ENCODE peak calls at places on chromosome 21, in eight cellular contexts. D is fibroblast of the aortic adventitia, B is AG04450, Q is BJ, R is osteoblast, I is pancreas, T is heart right ventricle, H is cardiac muscle cell. J is an unnamed sample.

GRCh38 chr21:31576428-31576827 is 83.1 kb upstream of the SOD1 start:
- DNase-seq in Q (no peak), R (no peak), D (no peak), T (no peak), H (no peak), B (no peak), I (no peak), J (no peak)

GRCh38 chr21:35025206-35026152 is 23.6 kb downstream of the RUNX1 start:
- DNase-seq in B (no peak), I (no peak), Q (no peak), R (no peak), H (no peak), D (no peak), T (no peak), J (no peak)

GRCh38 chr21:8990326-8991087 is 1530.9 kb upstream of the TPTE start:
- DNase-seq in H (no peak), T (no peak), R (peak), Q (no peak), D (no peak), B (no peak), I (no peak), J (no peak)

GRCh38 chr21:35360870-35361570 is 311.9 kb upstream of the RUNX1 start:
- DNase-seq in B (no peak), T (no peak), D (no peak), I (no peak), R (no peak), H (no peak), Q (no peak), J (no peak)

GRCh38 chr21:35585155-35585554 is 475.2 kb downstream of the SETD4 start:
- DNase-seq in I (no peak), T (no peak), B (no peak), D (peak), H (no peak), Q (no peak), R (no peak), J (no peak)

GRCh38 chr21:28269173-28269572 is 723.5 kb downstream of the LTN1 start:
- DNase-seq in R (no peak), T (no peak), H (peak), B (no peak), Q (no peak), D (no peak), I (no peak), J (no peak)

GRCh38 chr21:36193200-36193599 is 36.6 kb downstream of the DOP1B start:
- DNase-seq in I (no peak), B (no peak), D (no peak), Q (no peak), R (no peak), H (no peak), T (no peak), J (no peak)

GRCh38 chr21:23223882-23224281 is 2225.7 kb downstream of the NCAM2 start:
- DNase-seq in T (no peak), B (no peak), Q (no peak), I (no peak), R (no peak), D (no peak), H (no peak), J (no peak)

GRCh38 chr21:15221799-15222386 is 157.1 kb upstream of the NRIP1 start:
- DNase-seq in R (peak), Q (no peak), T (peak), B (peak), D (peak), H (peak), I (peak), J (peak)

GRCh38 chr21:21003701-21004100 is 5.5 kb downstream of the NCAM2 start:
- DNase-seq in R (peak), Q (no peak), D (peak), I (no peak), B (no peak), H (peak), T (no peak), J (no peak)

GRCh38 chr21:23534833-23535232 is 2072.4 kb downstream of the MRPL39 start:
- DNase-seq in R (no peak), H (no peak), I (no peak), T (no peak), B (no peak), Q (no peak), D (no peak), J (no peak)

GRCh38 chr21:36909423-36909822 is 57.0 kb downstream of the HLCS start:
- DNase-seq in B (no peak), I (no peak), D (no peak), H (no peak), Q (no peak), T (no peak), R (no peak), J (no peak)

GRCh38 chr21:27094182-27094948 is 127.5 kb upstream of the ADAMTS5 start:
- DNase-seq in Q (no peak), T (no peak), D (peak), R (no peak), B (no peak), I (no peak), H (no peak), J (no peak)

GRCh38 chr21:23601549-23601948 is 2005.7 kb downstream of the MRPL39 start:
- DNase-seq in D (no peak), H (no peak), Q (no peak), B (no peak), I (no peak), T (no peak), R (no peak), J (no peak)

GRCh38 chr21:41824466-41825207 is 54.5 kb downstream of the PRDM15 start:
- DNase-seq in I (no peak), B (no peak), H (no peak), R (no peak), T (no peak), Q (no peak), D (no peak), J (no peak)

GRCh38 chr21:41827951-41828883 is 50.9 kb downstream of the PRDM15 start:
- DNase-seq in R (peak), H (no peak), Q (no peak), T (no peak), I (no peak), B (no peak), D (no peak), J (no peak)

GRCh38 chr21:41823906-41824305 is 55.2 kb downstream of the PRDM15 start:
- DNase-seq in H (no peak), I (no peak), T (no peak), Q (no peak), D (no peak), R (peak), B (no peak), J (no peak)

GRCh38 chr21:41825216-41825615 is 53.9 kb downstream of the PRDM15 start:
- DNase-seq in B (no peak), R (no peak), Q (no peak), H (no peak), D (no peak), I (no peak), T (no peak), J (no peak)

GRCh38 chr21:41825881-41826280 is 53.3 kb downstream of the PRDM15 start:
- DNase-seq in Q (no peak), B (no peak), D (no peak), R (no peak), T (no peak), H (no peak), I (no peak), J (no peak)
- TF ChIP-seq CTCF in Q (no peak), B (no peak), D (no peak), R (no peak), T (no peak), H (no peak), I (no peak), J (no peak)

DNA sequence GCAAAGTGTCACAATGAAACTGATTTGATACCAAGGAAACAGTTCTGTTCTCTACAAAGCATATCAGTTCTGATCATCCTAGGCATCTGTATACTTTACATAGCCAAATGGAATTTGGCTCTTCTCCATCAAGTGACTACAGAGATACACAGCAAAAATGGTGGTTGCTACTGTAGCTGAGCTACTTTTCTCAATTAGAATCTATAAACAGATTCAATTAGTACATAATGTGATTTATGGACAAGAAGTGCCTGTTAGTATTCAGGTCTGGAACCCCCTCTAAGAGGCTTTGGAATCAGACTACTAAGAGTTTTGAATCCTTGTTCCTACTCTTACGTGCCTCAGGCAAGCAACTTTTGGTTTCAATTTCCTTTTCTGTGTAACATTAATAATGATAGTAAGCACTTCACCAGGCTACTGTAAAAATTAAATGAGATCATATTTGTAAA is 25.5 kb downstream of the C21orf91 start:
- DNase-seq in B (peak), I (no peak), H (no peak), T (no peak), R (no peak), Q (no peak), D (peak), J (no peak)
- H3K4me3 ChIP-seq in B (no peak), I (no peak), H (no peak), T (peak), R (peak), Q (no peak), D (peak), J (peak)

DNA sequence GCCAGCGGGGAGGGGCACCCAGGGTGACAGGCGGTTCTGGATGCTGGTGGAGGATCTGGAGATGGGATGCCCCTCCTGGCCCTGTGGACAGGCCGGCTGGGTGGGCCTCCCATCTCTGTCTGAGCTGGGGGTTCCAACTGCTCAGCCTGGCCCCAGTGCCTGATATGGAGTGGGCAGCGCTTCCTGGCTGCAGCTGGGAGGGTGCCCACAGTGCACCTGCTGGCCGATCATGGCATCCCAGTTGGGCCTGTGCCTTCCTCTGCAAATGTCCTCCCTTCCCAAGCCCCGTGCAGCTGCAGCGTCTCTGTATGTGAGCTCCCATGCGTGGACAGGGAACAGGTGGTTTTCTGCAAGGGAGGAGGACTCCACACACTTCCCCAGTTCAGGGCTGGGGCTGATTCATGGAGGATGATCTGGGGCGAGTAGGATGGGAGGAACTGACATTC is 2.1 kb downstream of the PFKL start:
- DNase-seq in D (no peak), Q (no peak), T (no peak), B (no peak), R (no peak), H (no peak), I (no peak), J (no peak)
- TF ChIP-seq CTCF in D (no peak), Q (no peak), T (no peak), B (no peak), R (no peak), H (no peak), I (peak), J (no peak)

GRCh38 chr21:29298348-29299045 is at the start of gene BACH1:
- DNase-seq in Q (no peak), R (peak), D (peak), T (peak), B (peak), H (peak), I (peak), J (peak)

GRCh38 chr21:29299906-29300546 is 1.3 kb downstream of the BACH1 start:
- DNase-seq in T (peak), B (peak), I (peak), Q (peak), R (peak), D (peak), H (peak), J (peak)

GRCh38 chr21:29296452-29296851 is 2.3 kb upstream of the BACH1 start:
- DNase-seq in I (no peak), D (no peak), Q (no peak), R (peak), H (no peak), T (no peak), B (no peak), J (no peak)

GRCh38 chr21:29299046-29299905 is 554 bp downstream of the BACH1 start:
- DNase-seq in R (peak), H (peak), I (peak), D (peak), T (peak), Q (no peak), B (no peak), J (peak)

DNA sequence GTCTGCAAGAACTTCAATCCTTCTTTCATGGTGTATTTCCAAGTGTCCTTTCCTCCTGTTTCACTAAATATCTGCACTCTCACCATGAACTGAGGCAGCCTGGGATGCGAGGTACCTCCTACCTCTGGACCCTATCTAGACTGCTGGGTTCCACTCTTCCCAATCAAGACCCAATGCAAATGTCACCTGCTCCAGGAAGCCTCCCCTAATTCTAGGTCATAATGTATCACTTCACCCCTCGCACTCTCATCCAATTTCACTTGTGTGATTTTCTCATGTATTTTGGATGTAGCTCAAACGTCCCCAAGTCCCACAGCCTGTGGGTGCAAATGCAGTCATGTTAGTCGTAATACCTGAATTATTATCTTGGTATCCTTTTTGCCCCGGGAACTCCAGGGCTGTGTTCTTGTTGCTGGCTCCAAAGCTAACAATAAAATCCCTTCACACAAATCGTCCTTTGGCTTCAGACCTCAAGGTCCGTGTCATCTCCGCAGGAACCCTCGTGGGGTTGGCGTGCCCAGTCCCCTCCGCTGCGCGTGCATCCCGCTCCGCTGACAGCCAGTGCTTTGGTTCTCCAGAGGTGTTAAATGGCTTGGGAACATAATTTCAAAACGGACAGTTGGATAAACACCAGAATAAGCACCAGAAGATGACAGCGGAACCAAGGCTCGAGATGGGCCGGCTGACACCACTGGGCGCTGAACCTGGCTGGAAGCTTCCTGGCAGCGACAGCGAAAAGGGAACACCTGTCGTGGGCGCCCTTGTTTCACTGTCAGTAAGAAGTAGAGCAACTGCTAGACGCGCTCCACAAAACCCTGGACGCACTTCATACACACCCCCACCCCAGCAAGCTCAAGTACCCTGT is 1.0 kb upstream of the BACH1 start:
- DNase-seq in T (no peak), Q (no peak), I (no peak), D (no peak), R (no peak), B (no peak), H (no peak), J (no peak)
- H3K4me3 ChIP-seq in T (peak), Q (peak), I (peak), D (peak), R (peak), B (peak), H (peak), J (peak)

GRCh38 chr21:18522181-18522771 is 118.7 kb upstream of the TMPRSS15 start:
- DNase-seq in B (no peak), D (peak), R (no peak), I (no peak), T (no peak), H (peak), Q (no peak), J (no peak)
- TF ChIP-seq CTCF in B (no peak), D (no peak), R (no peak), I (no peak), T (no peak), H (no peak), Q (no peak), J (no peak)

GRCh38 chr21:46284077-46284644 is 1.2 kb downstream of the MCM3AP start:
- DNase-seq in R (no peak), H (no peak), T (no peak), I (no peak), B (no peak), D (no peak), Q (no peak), J (no peak)
- H3K4me3 ChIP-seq in R (peak), H (no peak), T (no peak), I (no peak), B (no peak), D (peak), Q (no peak), J (no peak)

DNA sequence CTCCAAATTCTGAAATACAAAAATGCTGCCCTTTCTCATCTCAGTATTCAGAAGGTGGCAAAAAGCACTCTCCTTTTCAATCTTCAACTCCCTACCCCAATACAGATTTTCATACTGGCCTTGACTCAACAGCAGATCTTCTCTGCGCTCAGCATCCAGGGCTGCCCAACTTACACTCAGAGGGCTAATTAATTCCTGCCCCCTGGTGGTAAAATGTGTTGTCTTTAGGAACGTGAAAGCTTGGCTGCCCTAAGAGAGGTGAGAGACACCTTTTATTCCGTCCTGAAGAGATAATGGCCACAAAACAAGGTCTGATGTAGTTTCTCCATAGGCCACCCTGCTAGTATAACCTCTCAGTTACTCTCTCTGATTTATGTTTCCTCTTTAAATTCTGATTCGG is 25.0 kb downstream of the KRTAP24-1 start:
- DNase-seq in Q (no peak), I (no peak), B (no peak), T (no peak), D (peak), H (peak), R (peak), J (no peak)
- TF ChIP-seq CTCF in Q (no peak), I (no peak), B (no peak), T (peak), D (no peak), H (peak), R (peak), J (no peak)

GRCh38 chr21:41681336-41681801 is 85.5 kb downstream of the RIPK4 start:
- DNase-seq in B (no peak), R (no peak), I (peak), Q (no peak), H (no peak), T (no peak), D (no peak), J (no peak)
- H3K4me3 ChIP-seq in B (no peak), R (no peak), I (no peak), Q (no peak), H (no peak), T (no peak), D (no peak), J (no peak)

GRCh38 chr21:43719748-43720538 is 1.0 kb downstream of the PDXK start:
- DNase-seq in I (no peak), D (no peak), B (no peak), R (peak), Q (no peak), T (no peak), H (no peak), J (no peak)
- TF ChIP-seq CTCF in I (no peak), D (no peak), B (no peak), R (no peak), Q (no peak), T (no peak), H (no peak), J (no peak)

GRCh38 chr21:39388038-39388810 is 39.3 kb upstream of the HMGN1 start:
- DNase-seq in I (peak), T (peak), B (no peak), Q (no peak), H (peak), D (peak), R (peak), J (peak)

GRCh38 chr21:39387461-39388037 is 38.7 kb upstream of the HMGN1 start:
- DNase-seq in D (peak), R (peak), I (peak), T (peak), Q (no peak), B (peak), H (peak), J (peak)

GRCh38 chr21:39386194-39386593 is 37.3 kb upstream of the HMGN1 start:
- DNase-seq in Q (no peak), H (no peak), I (peak), T (peak), R (no peak), B (no peak), D (peak), J (peak)

GRCh38 chr21:39385299-39386145 is 36.6 kb upstream of the HMGN1 start:
- DNase-seq in Q (no peak), R (peak), D (peak), B (peak), I (peak), T (peak), H (no peak), J (peak)

GRCh38 chr21:39386899-39387298 is 38.0 kb upstream of the HMGN1 start:
- DNase-seq in H (no peak), D (no peak), R (no peak), T (no peak), B (no peak), I (no peak), Q (no peak), J (no peak)
- H3K4me3 ChIP-seq in H (no peak), D (no peak), R (no peak), T (peak), B (no peak), I (no peak), Q (no peak), J (no peak)